ENCODE peak calls at places on chromosome 2, in six cellular contexts. D is HCT116, J is K562, C is GM12878, K is SK-N-SH, A is H1. Q is an unnamed sample. For H3K27me3, the result is how much of the 10 kb centered on the place peaks cover.

GRCh38 chr2:120550274-120550673 is 185.4 kb upstream of the GLI2 start:
- DNase-seq in D (no peak), J (no peak), C (no peak), K (no peak), A (no peak), Q (no peak)

GRCh38 chr2:238117199-238118154 is 17.3 kb downstream of the ESPNL start:
- DNase-seq in D (no peak), J (no peak), C (no peak), K (no peak), A (no peak), Q (no peak)

GRCh38 chr2:2547451-2547850 is 216.4 kb upstream of the MYT1L start:
- DNase-seq in D (no peak), J (no peak), C (no peak), K (no peak), A (no peak), Q (no peak)

GRCh38 chr2:65634304-65634703 is 201.9 kb upstream of the SPRED2 start:
- DNase-seq in D (no peak), J (no peak), C (no peak), K (no peak), A (peak), Q (no peak)

GRCh38 chr2:214465386-214466146 is 54.7 kb downstream of the VWC2L start:
- DNase-seq in D (no peak), J (no peak), C (no peak), K (no peak), A (no peak), Q (peak)

GRCh38 chr2:133734699-133735098 is 166.4 kb upstream of the NCKAP5 start:
- DNase-seq in D (no peak), J (no peak), C (no peak), K (no peak), A (no peak), Q (no peak)

GRCh38 chr2:39620067-39620466 is 45.6 kb upstream of the TMEM178A start:
- DNase-seq in D (no peak), J (peak), C (no peak), K (peak), A (no peak), Q (no peak)

GRCh38 chr2:191318729-191319078 is 73.5 kb downstream of the MYO1B start:
- DNase-seq in D (peak), J (no peak), C (no peak), K (no peak), A (no peak), Q (peak)

GRCh38 chr2:36168136-36168535 is 187.4 kb upstream of the CRIM1 start:
- DNase-seq in D (no peak), J (no peak), C (no peak), K (no peak), A (no peak), Q (no peak)

GRCh38 chr2:97645112-97645699 is 656 bp upstream of the COX5B start:
- DNase-seq in D (no peak), J (peak), C (no peak), K (peak), A (peak), Q (no peak)

GRCh38 chr2:127526940-127527804 is 883 bp upstream of the IWS1 start:
- DNase-seq in D (peak), J (no peak), C (no peak), K (peak), A (no peak), Q (peak)

GRCh38 chr2:53104263-53104662 is 663.3 kb upstream of the CHAC2 start:
- DNase-seq in D (peak), J (no peak), C (no peak), K (no peak), A (no peak), Q (peak)

GRCh38 chr2:130915595-130916437 is 79.1 kb downstream of the ARHGEF4 start:
- DNase-seq in D (no peak), J (no peak), C (no peak), K (no peak), A (peak), Q (no peak)

GRCh38 chr2:12928706-12929291 is 212.1 kb downstream of the TRIB2 start:
- DNase-seq in D (no peak), J (no peak), C (no peak), K (no peak), A (no peak), Q (no peak)

GRCh38 chr2:68853035-68853434 is 18.2 kb downstream of the BMP10 start:
- DNase-seq in D (no peak), J (no peak), C (no peak), K (no peak), A (no peak), Q (no peak)

GRCh38 chr2:224413381-224413780 is 11.5 kb upstream of the FAM124B start:
- DNase-seq in D (no peak), J (no peak), C (no peak), K (no peak), A (no peak), Q (no peak)

GRCh38 chr2:236570081-236570979 is 705 bp downstream of the ACKR3 start:
- DNase-seq in D (no peak), J (no peak), C (no peak), K (no peak), A (no peak), Q (no peak)

GRCh38 chr2:12110074-12110473 is 363.6 kb downstream of the LPIN1 start:
- DNase-seq in D (no peak), J (no peak), C (no peak), K (no peak), A (no peak), Q (no peak)

GRCh38 chr2:946073-947005 is 4.3 kb upstream of the SNTG2 start:
- DNase-seq in D (no peak), J (no peak), C (peak), K (no peak), A (peak), Q (no peak)

GRCh38 chr2:205930209-205930608 is 155.8 kb downstream of the INO80D start:
- DNase-seq in D (no peak), J (no peak), C (no peak), K (no peak), A (no peak), Q (no peak)

GRCh38 chr2:68420254-68420910 is 46.7 kb downstream of the FBXO48 start:
- DNase-seq in D (no peak), J (no peak), C (no peak), K (no peak), A (no peak), Q (no peak)

GRCh38 chr2:69253893-69254292 is 133.1 kb downstream of the GFPT1 start:
- DNase-seq in D (no peak), J (no peak), C (no peak), K (no peak), A (no peak), Q (no peak)

GRCh38 chr2:172288603-172289002 is 138.8 kb upstream of the ITGA6 start:
- DNase-seq in D (peak), J (no peak), C (no peak), K (no peak), A (no peak), Q (no peak)

GRCh38 chr2:19139386-19139785 is 219.0 kb downstream of the OSR1 start:
- DNase-seq in D (no peak), J (no peak), C (no peak), K (no peak), A (no peak), Q (no peak)

GRCh38 chr2:84963323-84963691 is 7.7 kb upstream of the KCMF1 start:
- DNase-seq in D (no peak), J (no peak), C (no peak), K (no peak), A (no peak), Q (no peak)

GRCh38 chr2:19786408-19787058 is 115.2 kb downstream of the TTC32 start:
- DNase-seq in D (no peak), J (peak), C (no peak), K (no peak), A (no peak), Q (no peak)

GRCh38 chr2:20914771-20915170 is 91.9 kb upstream of the LDAH start:
- DNase-seq in D (no peak), J (no peak), C (no peak), K (no peak), A (no peak), Q (no peak)

GRCh38 chr2:240024766-240025165 is 376 bp downstream of the NDUFA10 start:
- DNase-seq in D (no peak), J (no peak), C (no peak), K (no peak), A (no peak), Q (no peak)
- TF ChIP-seq YY1 in D (no peak), J (no peak), C (no peak), K (no peak), A (no peak), Q (no peak)

DNA sequence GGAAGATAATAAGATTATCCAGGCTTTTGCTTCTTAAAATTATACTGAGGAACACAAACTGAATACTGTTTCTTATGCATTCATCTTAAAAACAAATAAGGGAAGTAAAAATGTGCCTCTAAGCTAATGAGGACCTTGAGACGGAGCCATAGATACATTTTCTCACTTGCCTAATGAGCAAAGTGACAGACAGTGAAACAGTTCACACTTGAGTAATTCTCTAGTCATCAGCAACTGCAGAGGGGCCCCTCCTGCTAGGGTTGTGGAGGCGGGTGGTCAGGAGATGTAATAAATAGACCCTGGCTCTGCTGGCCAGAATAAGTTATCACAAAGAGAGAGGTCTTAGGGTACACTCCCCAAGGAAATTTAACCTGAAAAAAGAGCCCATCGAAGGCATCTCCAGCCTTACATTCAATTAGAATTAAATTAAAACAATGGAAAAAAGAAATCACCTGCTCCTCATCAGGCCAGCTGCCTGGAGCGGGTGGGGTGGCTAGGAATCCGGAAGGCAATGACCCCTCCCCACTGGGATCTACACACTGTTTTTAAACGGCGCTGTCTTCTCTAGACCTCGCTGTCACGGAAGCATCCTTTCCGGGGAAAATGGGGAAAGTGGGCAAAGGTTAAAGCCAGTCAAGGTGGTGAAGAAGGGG is 32.6 kb upstream of the INSIG2 start:
- DNase-seq in D (no peak), J (no peak), C (peak), K (no peak), A (no peak), Q (no peak)
- H3K27me3 ChIP-seq in D (under half), J (under half), C (under half), K (under half), A (under half), Q (under half)

DNA sequence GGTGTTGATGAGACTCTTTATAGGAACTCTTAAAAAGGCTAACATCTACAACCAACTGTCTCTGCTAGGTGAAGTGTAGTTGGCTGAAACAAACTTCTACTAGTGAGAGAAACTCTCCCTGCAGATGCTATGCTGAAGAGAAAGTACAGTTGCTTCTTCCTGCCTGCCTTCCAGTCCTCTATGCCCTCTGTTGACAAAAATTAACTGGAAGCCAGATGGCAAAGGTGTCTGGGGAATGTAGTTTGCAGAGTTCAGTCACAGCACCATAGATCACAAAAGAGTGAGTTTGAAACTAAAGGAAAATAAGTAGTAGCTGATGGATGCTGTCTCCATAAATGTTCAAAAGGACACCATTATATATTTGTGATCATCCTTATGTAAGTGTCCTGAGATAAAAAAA is 958.8 kb upstream of the NRXN1 start:
- DNase-seq in D (no peak), J (no peak), C (no peak), K (no peak), A (no peak), Q (no peak)
- TF ChIP-seq YY1 in D (no peak), J (no peak), C (no peak), K (no peak), A (no peak), Q (no peak)

DNA sequence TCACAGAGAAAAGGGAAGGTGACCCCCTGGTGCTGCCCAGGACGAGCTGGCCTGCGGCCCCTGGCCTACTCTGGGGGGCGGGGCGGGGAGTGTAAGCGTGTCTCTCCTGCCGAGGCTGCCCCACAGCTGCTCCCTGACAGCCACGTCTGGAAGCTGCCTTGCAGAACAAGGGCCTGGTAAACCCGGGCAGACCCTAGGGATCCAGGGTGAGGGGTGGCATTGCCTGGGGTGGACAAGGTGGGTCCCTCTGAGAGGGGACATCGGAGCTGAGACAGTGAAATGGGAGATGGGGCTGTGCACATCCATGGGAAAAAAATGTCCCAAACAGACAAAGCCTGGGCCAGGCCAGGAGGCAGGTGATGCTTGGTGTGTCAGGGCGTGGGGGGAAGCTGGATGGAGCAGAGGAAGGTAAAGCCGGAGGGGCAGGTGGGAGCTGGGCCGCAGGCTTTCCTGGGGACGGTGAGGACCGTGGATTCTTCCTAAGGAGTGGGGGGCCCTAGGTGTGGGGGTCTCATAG is 66.0 kb upstream of the HDAC4 start:
- DNase-seq in D (no peak), J (no peak), C (no peak), K (no peak), A (no peak), Q (no peak)
- H3K27me3 ChIP-seq in D (under half), J (half or more), C (under half), K (under half), A (under half), Q (under half)

DNA sequence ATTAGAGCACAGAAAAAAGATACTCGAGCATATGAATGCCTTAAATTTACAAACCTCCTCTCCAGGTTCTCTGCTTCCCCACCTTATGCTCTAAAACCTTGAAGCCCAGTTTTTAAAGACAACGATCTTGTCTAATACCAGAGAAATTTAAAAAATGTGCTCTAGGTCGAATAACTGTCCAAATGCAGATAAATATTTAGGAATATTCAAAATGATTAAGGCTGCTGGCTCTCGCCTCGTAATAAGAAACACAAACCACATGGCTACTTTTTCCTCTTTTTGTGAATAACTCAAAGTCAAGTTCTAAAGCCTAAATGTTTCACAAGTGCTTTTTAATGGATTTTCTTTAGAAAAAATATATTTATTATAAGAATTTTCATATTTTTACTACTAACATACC is 101.3 kb downstream of the SATB2 start:
- DNase-seq in D (no peak), J (no peak), C (no peak), K (no peak), A (no peak), Q (no peak)
- TF ChIP-seq YY1 in D (no peak), J (no peak), C (no peak), K (no peak), A (no peak), Q (no peak)

DNA sequence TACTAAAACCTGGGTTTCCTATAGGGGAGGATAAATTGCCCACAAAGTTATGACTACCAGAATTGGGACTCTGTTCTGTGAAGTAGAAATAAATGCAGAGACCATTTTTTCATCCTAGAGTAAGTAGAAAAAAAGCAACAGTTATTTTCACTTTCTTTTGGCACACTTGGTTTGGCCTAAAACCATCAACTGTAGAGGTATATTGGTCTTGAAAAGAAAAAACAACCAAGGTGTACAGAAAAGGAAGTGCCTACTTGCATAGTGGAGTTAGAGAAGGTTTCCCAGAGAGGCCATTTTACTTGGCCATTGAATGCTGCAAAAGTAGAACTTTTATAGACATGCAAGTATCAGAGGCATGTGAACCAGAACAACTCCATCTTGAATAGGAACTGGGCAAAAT is 89.4 kb upstream of the TACR1 start:
- DNase-seq in D (no peak), J (no peak), C (no peak), K (no peak), A (no peak), Q (no peak)
- H3K27me3 ChIP-seq in D (under half), J (under half), C (under half), K (under half), A (under half), Q (under half)

GRCh38 chr2:166463640-166464039 is 30.4 kb downstream of the SCN7A start:
- DNase-seq in D (no peak), J (no peak), C (no peak), K (no peak), A (no peak), Q (no peak)
- TF ChIP-seq YY1 in D (no peak), J (no peak), C (no peak), K (no peak), A (no peak), Q (no peak)

GRCh38 chr2:137942037-137942784 is 22.1 kb upstream of the HNMT start:
- DNase-seq in D (no peak), J (no peak), C (no peak), K (no peak), A (no peak), Q (no peak)
- H3K27me3 ChIP-seq in D (under half), J (under half), C (under half), K (under half), A (under half), Q (under half)

Q was measured in NT2/D1.